ENCODE peak calls at places on chromosome 19, in five cellular contexts. U is D721Med, G is psoas muscle, J is Calu3, F is cardiac fibroblast. T is an unnamed sample.

GRCh38 chr19:10878253-10878652 is 6.9 kb downstream of the CARM1 start:
- DNase-seq in U (no peak), G (no peak), J (no peak), F (no peak), T (no peak)

GRCh38 chr19:5016781-5017180 is 47.9 kb downstream of the KDM4B start:
- DNase-seq in U (no peak), G (no peak), J (no peak), F (no peak), T (no peak)

GRCh38 chr19:17423429-17424208 is 3.8 kb downstream of the MVB12A start:
- DNase-seq in U (no peak), G (no peak), J (no peak), F (no peak), T (no peak)

GRCh38 chr19:54430306-54431254 is 15.3 kb downstream of the TTYH1 start:
- DNase-seq in U (peak; percentile 77), G (no peak), J (peak; percentile 80), F (peak; percentile 30), T (peak; percentile 74)

GRCh38 chr19:37519890-37520289 is 13.2 kb downstream of the ZNF793 start:
- DNase-seq in U (no peak), G (no peak), J (no peak), F (peak; percentile 35), T (no peak)

GRCh38 chr19:38686530-38686888 is 39.1 kb downstream of the ACTN4 start:
- DNase-seq in U (no peak), G (no peak), J (no peak), F (no peak), T (no peak)

GRCh38 chr19:511101-511841 is 4.0 kb downstream of the TPGS1 start:
- DNase-seq in U (no peak), G (no peak), J (no peak), F (peak; percentile 42), T (no peak)

GRCh38 chr19:42695811-42696503 is 44.3 kb downstream of the PSG3 start:
- DNase-seq in U (no peak), G (no peak), J (no peak), F (no peak), T (no peak)

GRCh38 chr19:38711726-38712153 is 32.5 kb downstream of the CAPN12 start:
- DNase-seq in U (no peak), G (peak; percentile 57), J (no peak), F (peak; percentile 96), T (no peak)

GRCh38 chr19:6056801-6057650 is 53.3 kb downstream of the RFX2 start:
- DNase-seq in U (no peak), G (peak; percentile 82), J (peak; percentile 66), F (peak; percentile 97), T (no peak)

GRCh38 chr19:17441241-17442135 is 7.0 kb downstream of the TMEM221 start:
- DNase-seq in U (no peak), G (no peak), J (no peak), F (peak; percentile 56), T (peak; percentile 31)

GRCh38 chr19:7869910-7870511 is 4.2 kb downstream of the PRR36 start:
- DNase-seq in U (no peak), G (peak; percentile 55), J (no peak), F (peak; percentile 19), T (no peak)

DNA sequence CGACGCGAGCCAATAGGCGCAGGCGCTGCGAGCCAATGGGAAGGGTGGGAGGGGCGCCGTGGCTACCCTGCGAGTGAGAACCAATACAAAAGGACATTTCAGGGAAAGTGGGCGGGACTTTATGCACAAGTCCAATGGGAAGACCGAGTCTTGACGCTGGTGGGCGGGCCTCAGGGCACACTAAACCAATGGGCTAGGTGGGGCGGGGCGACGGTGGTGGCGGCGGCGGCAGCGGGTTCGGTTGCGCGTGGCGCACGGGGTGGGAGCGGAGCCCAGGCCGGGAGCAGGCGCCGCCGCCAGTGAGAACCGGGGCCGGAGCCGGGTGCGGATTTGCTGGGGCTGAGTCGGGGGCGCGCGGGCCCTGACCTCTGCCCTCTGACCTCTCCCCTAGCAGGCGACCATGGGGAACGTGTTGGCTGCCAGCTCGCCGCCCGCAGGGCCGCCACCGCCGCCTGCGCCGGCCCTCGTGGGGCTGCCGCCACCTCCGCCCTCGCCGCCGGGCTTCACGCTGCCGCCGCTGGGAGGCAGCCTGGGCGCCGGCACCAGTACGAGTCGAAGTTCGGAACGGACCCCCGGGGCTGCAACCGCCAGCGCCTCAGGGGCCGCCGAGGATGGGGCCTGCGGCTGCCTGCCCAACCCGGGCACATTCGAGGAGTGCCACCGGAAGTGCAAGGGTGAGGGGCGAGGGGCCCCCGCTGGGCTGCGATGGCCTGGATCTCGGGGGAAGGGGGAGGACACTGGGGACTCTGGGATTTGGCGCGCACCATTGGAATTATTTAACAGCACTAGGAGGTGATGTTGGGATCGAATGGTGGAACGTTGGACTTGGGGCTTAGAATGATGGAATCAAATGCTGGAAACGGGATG is at the start of gene TOMM40:
- DNase-seq in U (peak; percentile 98), G (peak; percentile 100), J (peak; percentile 99), F (peak; percentile 100), T (peak; percentile 98)
- TF ChIP-seq CTCF in U (no peak), G (peak; percentile 10), J (no peak), F (no peak), T (no peak)

DNA sequence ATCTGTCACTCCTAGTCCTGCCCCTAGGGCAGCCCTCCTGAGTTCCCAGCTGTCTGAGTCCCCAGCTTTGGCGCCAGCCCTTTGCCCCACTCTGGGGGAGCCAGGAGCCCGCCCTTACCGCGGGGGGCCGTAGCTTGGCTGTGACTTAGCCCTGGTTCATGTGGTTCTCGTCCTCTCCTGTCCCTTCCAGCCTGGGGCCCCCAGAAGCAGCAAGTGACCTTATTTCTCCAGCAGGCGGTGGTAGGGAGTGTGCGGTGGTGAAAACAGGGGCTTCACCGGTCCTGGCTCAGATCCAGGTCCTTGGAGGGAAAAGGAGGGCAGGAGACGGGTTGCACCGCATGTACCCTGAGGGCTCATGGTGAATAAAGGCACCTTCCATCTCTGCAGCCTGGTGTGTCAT is 7.9 kb downstream of the GIPC3 start:
- DNase-seq in U (no peak), G (no peak), J (no peak), F (no peak), T (no peak)
- TF ChIP-seq CTCF in U (no peak), G (no peak), J (no peak), F (no peak), T (no peak)

DNA sequence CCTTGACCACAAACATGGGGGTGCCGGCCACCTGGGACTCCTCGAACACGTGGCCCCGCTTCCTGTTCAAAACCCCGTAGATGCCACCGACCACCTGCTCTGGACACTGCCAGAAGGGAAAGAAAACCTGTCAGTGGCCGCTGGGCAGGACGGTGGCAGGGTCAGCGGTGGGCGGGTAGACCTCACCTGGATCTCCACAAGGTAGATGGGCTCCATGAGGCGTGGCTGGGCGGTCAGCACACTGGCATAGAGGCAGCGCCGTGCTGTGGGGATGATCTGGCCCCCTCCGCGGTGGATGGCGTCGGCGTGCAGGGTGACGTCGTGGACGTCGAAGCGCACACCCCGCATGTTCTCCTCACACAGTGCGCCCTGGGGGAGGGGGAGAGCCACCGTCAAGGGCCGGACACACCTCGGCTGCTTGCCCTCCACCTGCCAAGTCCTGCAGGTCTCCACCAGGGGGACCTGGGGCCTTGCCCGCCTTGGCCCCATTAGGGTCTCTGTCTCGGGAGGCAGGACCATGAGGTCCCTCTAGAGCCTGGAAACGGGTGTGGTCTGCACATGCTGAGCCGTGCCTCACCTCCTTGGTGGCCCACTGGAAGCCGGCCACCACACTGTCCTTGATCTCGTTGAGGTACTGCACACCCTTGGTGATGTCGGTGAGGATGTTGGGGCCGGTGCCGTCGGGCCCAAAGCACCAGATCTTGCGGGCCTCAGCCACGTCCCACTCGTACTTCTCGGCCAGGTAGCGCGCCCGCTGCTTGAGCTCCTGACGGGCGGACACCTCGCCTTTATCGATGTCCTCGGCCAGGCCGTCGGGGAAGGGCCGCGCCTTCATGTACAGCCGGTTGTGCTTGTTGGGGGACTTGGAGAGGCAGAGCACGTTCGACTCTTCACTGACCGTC is 6.6 kb upstream of the DAPK3 start:
- DNase-seq in U (no peak), G (peak; percentile 25), J (no peak), F (no peak), T (no peak)
- TF ChIP-seq CTCF in U (no peak), G (peak; percentile 18), J (peak; percentile 20), F (peak; percentile 23), T (peak; percentile 37)

GRCh38 chr19:31699421-31699820 is 350.2 kb upstream of the TSHZ3 start:
- DNase-seq in U (no peak), G (no peak), J (no peak), F (no peak), T (no peak)
- TF ChIP-seq CTCF in U (no peak), G (no peak), J (no peak), F (no peak), T (no peak)

DNA sequence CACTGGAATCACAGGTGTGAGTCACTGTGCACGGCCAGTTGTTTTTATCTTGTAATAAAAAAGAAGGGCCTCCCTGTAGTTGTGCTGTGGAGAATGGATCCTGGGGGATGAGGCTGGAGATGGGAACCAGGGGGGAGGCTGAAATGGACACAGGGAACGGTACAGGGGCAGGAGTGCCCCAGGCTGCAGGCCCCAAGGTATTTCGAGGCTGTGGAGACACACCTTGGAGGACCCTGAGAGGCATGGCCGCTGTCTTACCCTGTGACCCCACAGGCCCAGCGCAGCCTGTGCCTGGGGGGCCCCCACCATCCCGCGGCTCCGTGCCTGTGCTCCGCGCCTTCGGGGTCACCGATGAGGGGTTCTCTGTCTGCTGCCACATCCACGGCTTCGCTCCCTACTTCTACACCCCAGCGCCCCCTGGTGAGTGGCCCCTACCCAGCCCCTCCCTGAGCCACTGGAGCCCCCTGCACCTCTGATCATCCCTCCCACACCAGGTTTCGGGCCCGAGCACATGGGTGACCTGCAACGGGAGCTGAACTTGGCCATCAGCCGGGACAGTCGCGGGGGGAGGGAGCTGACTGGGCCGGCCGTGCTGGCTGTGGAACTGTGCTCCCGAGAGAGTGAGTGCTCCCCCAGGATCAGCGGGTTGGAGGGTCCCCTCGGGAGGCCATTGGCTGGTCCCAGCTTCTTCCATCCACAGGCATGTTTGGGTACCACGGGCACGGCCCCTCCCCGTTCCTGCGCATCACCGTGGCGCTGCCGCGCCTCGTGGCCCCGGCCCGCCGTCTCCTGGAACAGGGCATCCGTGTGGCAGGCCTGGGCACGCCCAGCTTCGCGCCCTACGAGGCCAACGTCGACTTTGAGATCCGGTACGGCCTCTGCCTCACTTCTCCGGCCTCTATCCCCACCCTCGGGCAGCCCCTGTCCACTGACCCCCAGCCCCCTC is 17.0 kb upstream of the SPIB start:
- DNase-seq in U (no peak), G (no peak), J (no peak), F (no peak), T (no peak)
- TF ChIP-seq CTCF in U (no peak), G (no peak), J (no peak), F (no peak), T (no peak)